ENCODE peak calls at places on chromosomes 2 and 18, in eight cellular contexts. D, A, C, T, P, I, R and J are unnamed samples.

GRCh38 chr18:23191952-23192662 is 56.8 kb downstream of the CABLES1 start:
- DNase-seq in D (peak; percentile 89), A (peak; percentile 12), C (no peak), T (no peak), P (peak; percentile 21), I (peak; percentile 83), R (peak; percentile 55), J (no peak)

GRCh38 chr2:208546860-208547650 is 140.5 kb downstream of the PTH2R start:
- DNase-seq in D (no peak), A (no peak), C (no peak), T (no peak), P (no peak), I (no peak), R (peak; percentile 57), J (no peak)

GRCh38 chr2:191249131-191249813 is 4.1 kb downstream of the MYO1B start:
- DNase-seq in D (peak; percentile 27), A (no peak), C (no peak), T (no peak), P (no peak), I (no peak), R (peak; percentile 11), J (no peak)

GRCh38 chr18:22169011-22169888 is at the start of gene GATA6:
- DNase-seq in D (peak; percentile 99), A (no peak), C (peak; percentile 58), T (peak; percentile 50), P (peak; percentile 31), I (peak; percentile 84), R (peak; percentile 97), J (no peak)

GRCh38 chr2:8682719-8683667 is 1.1 kb downstream of the ID2 start:
- DNase-seq in D (peak; percentile 57), A (no peak), C (peak; percentile 43), T (peak; percentile 77), P (no peak), I (peak; percentile 36), R (peak; percentile 60), J (no peak)

GRCh38 chr18:73897517-73897916 is 250.1 kb downstream of the FBXO15 start:
- DNase-seq in D (no peak), A (no peak), C (no peak), T (no peak), P (no peak), I (no peak), R (no peak), J (no peak)

GRCh38 chr18:70069381-70069780 is 121.7 kb upstream of the CD226 start:
- DNase-seq in D (no peak), A (no peak), C (no peak), T (no peak), P (no peak), I (no peak), R (no peak), J (no peak)

GRCh38 chr18:12963069-12963468 is 15.3 kb downstream of the SEH1L start:
- DNase-seq in D (no peak), A (no peak), C (no peak), T (no peak), P (no peak), I (no peak), R (no peak), J (no peak)

GRCh38 chr2:239302083-239302807 is 98.6 kb downstream of the HDAC4 start:
- DNase-seq in D (no peak), A (no peak), C (no peak), T (no peak), P (peak; percentile 95), I (no peak), R (no peak), J (no peak)

GRCh38 chr18:50397023-50397422 is 22.2 kb downstream of the SKA1 start:
- DNase-seq in D (peak; percentile 14), A (no peak), C (no peak), T (no peak), P (no peak), I (no peak), R (no peak), J (no peak)

GRCh38 chr2:43312751-43313641 is 86.6 kb upstream of the ZFP36L2 start:
- DNase-seq in D (no peak), A (no peak), C (no peak), T (no peak), P (no peak), I (no peak), R (no peak), J (no peak)

GRCh38 chr2:7430869-7431641 is 513.8 kb downstream of the RNF144A start:
- DNase-seq in D (peak; percentile 4), A (peak; percentile 5), C (peak; percentile 52), T (peak; percentile 81), P (peak; percentile 15), I (no peak), R (peak; percentile 23), J (no peak)

GRCh38 chr18:62812242-62812641 is 96.9 kb downstream of the PHLPP1 start:
- DNase-seq in D (peak; percentile 37), A (no peak), C (no peak), T (no peak), P (no peak), I (no peak), R (peak; percentile 71), J (no peak)

GRCh38 chr18:26566874-26567273 is 18.5 kb upstream of the KCTD1 start:
- DNase-seq in D (no peak), A (no peak), C (no peak), T (no peak), P (no peak), I (no peak), R (no peak), J (no peak)